ENCODE peak calls at places on chromosomes 3 and 15, in eight cellular contexts. U is tibial nerve, Z is pancreas, I is endothelial cell of umbilical vein, W is hepatocyte, N is spleen, B is vagina, M is heart left ventricle. K is an unnamed sample. For H3K4me1, the result is how much of the 10 kb centered on the place peaks cover.

GRCh38 chr3:156818890-156819289 is 7.3 kb upstream of the LEKR1 start:
- DNase-seq in Z (no peak), N (no peak), B (no peak), I (peak), U (no peak), M (no peak), W (peak), K (no peak)

GRCh38 chr3:181292984-181293383 is 303.4 kb upstream of the DNAJC19 start:
- DNase-seq in U (no peak), I (peak), B (no peak), M (no peak), Z (no peak), N (no peak), W (no peak), K (no peak)

GRCh38 chr15:88178631-88179030 is 77.9 kb downstream of the NTRK3 start:
- DNase-seq in N (no peak), W (no peak), Z (no peak), I (no peak), M (no peak), B (no peak), U (no peak), K (no peak)

GRCh38 chr3:162569314-162569713 is 1072.7 kb downstream of the OTOL1 start:
- DNase-seq in N (no peak), M (no peak), I (no peak), W (peak), U (no peak), B (no peak), Z (no peak), K (no peak)

GRCh38 chr15:68223171-68223570 is 6.4 kb downstream of the CLN6 start:
- DNase-seq in I (no peak), M (no peak), W (no peak), Z (no peak), B (no peak), N (no peak), U (no peak), K (no peak)

GRCh38 chr3:187989458-187990153 is 164.4 kb upstream of the LPP start:
- DNase-seq in N (no peak), M (no peak), Z (no peak), I (no peak), B (no peak), U (no peak), W (no peak), K (no peak)

GRCh38 chr3:23865595-23866396 is 51.0 kb downstream of the NKIRAS1 start:
- DNase-seq in B (no peak), M (no peak), I (peak), W (peak), U (no peak), N (no peak), Z (no peak), K (no peak)

GRCh38 chr15:85543741-85544155 is 163.3 kb downstream of the AKAP13 start:
- DNase-seq in M (peak), Z (peak), U (peak), W (peak), N (peak), B (no peak), I (peak), K (no peak)

GRCh38 chr15:59276225-59277178 is 69.9 kb downstream of the LDHAL6B start:
- DNase-seq in Z (no peak), M (no peak), I (no peak), B (no peak), W (peak), N (no peak), U (no peak), K (no peak)

GRCh38 chr15:83926116-83926515 is 272.2 kb downstream of the ADAMTSL3 start:
- DNase-seq in U (no peak), W (no peak), M (no peak), I (no peak), B (no peak), Z (no peak), N (no peak), K (no peak)

GRCh38 chr15:75112848-75113492 is 88.7 kb upstream of the C15orf39 start:
- DNase-seq in I (no peak), B (no peak), U (no peak), Z (no peak), M (no peak), N (no peak), W (no peak), K (no peak)

GRCh38 chr15:29571728-29572454 is 250.4 kb downstream of the TJP1 start:
- DNase-seq in Z (no peak), M (no peak), I (peak), W (peak), B (no peak), N (no peak), U (no peak), K (no peak)

GRCh38 chr3:36707623-36708409 is 56.5 kb downstream of the DCLK3 start:
- DNase-seq in B (no peak), U (no peak), Z (no peak), W (no peak), I (no peak), M (no peak), N (no peak), K (no peak)

GRCh38 chr3:65484964-65485363 is 553.8 kb downstream of the MAGI1 start:
- DNase-seq in U (no peak), I (no peak), M (no peak), W (no peak), Z (no peak), N (no peak), B (no peak), K (no peak)

GRCh38 chr15:64110945-64111678 is 15.3 kb downstream of the SNX1 start:
- DNase-seq in I (no peak), N (no peak), M (no peak), Z (no peak), W (no peak), B (no peak), U (no peak), K (no peak)

GRCh38 chr3:41301548-41301947 is 102.2 kb downstream of the CTNNB1 start:
- DNase-seq in U (no peak), M (no peak), B (no peak), I (no peak), N (no peak), Z (no peak), W (no peak), K (no peak)

GRCh38 chr3:105444725-105445124 is 78.0 kb downstream of the ALCAM start:
- DNase-seq in W (no peak), Z (no peak), M (no peak), I (no peak), N (no peak), U (no peak), B (no peak), K (no peak)

GRCh38 chr3:188432826-188433525 is 279.0 kb downstream of the LPP start:
- DNase-seq in B (no peak), N (no peak), M (no peak), I (peak), Z (no peak), U (no peak), W (peak), K (no peak)

GRCh38 chr3:75294124-75294523 is 370.0 kb upstream of the FRG2C start:
- DNase-seq in U (no peak), M (peak), B (no peak), Z (peak), I (no peak), N (no peak), W (peak), K (no peak)

GRCh38 chr3:103218146-103218545 is 783.3 kb downstream of the ZPLD1 start:
- DNase-seq in W (no peak), M (no peak), Z (no peak), N (no peak), B (no peak), I (no peak), U (no peak), K (no peak)

GRCh38 chr15:45919806-45920205 is 285.0 kb downstream of the SQOR start:
- DNase-seq in W (peak), N (no peak), I (peak), M (no peak), U (no peak), Z (no peak), B (no peak), K (no peak)

GRCh38 chr3:177330771-177331170 is 133.5 kb upstream of the TBL1XR1 start:
- DNase-seq in Z (no peak), B (no peak), N (no peak), U (no peak), M (no peak), W (no peak), I (no peak), K (no peak)

GRCh38 chr3:3618624-3619023 is 180.6 kb upstream of the LRRN1 start:
- DNase-seq in Z (no peak), N (no peak), M (no peak), B (no peak), W (no peak), U (no peak), I (no peak), K (no peak)

GRCh38 chr15:54789377-54789776 is 407.4 kb downstream of the RSL24D1 start:
- DNase-seq in N (no peak), B (no peak), U (no peak), Z (no peak), I (no peak), W (no peak), M (no peak), K (no peak)

GRCh38 chr3:59069838-59070237 is 20.0 kb upstream of the CFAP20DC start:
- DNase-seq in W (no peak), N (no peak), M (no peak), U (no peak), I (no peak), B (no peak), Z (no peak), K (no peak)

GRCh38 chr3:190577225-190577624 is 63.3 kb downstream of the IL1RAP start:
- DNase-seq in I (no peak), M (no peak), U (no peak), B (no peak), N (no peak), Z (no peak), W (no peak), K (no peak)

GRCh38 chr3:11423868-11424267 is 151.7 kb downstream of the ATG7 start:
- DNase-seq in W (no peak), B (no peak), N (no peak), U (no peak), I (no peak), M (no peak), Z (no peak), K (no peak)

GRCh38 chr15:37810381-37810780 is 124.1 kb upstream of the TMCO5A start:
- DNase-seq in I (no peak), Z (no peak), W (no peak), U (no peak), B (no peak), N (no peak), M (no peak), K (no peak)

GRCh38 chr15:62288361-62289017 is 123.4 kb upstream of the C2CD4B start:
- DNase-seq in M (no peak), N (no peak), W (no peak), B (no peak), U (no peak), Z (no peak), I (no peak), K (no peak)

GRCh38 chr15:62291262-62291661 is 126.2 kb upstream of the C2CD4B start:
- DNase-seq in B (no peak), U (no peak), M (no peak), W (no peak), I (no peak), Z (no peak), N (no peak), K (no peak)

GRCh38 chr15:62287066-62287857 is 122.2 kb upstream of the C2CD4B start:
- DNase-seq in M (no peak), Z (no peak), U (no peak), N (no peak), I (no peak), B (no peak), W (no peak), K (no peak)
- H3K27ac ChIP-seq in M (no peak), Z (no peak), U (no peak), N (no peak), I (no peak), B (no peak), W (no peak), K (no peak)

DNA sequence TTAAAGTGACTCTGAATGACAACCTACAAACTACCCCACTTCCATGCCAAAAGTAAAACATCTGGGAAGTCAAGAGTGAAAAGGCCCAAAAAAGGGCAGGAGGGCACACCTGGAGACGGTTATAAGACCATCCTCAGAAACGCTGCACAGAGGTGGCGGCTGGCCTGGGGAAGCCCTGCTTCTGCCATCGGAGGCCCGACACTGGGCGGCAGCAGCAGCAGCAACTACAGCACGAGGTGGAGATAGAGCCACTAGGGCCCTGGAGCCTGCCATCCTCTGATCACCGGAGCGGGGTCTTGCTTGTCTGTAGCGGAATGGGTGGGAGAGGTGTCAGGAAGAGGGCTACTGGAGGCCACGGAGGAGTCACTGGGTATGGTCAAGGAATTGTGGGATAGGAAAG is 283.3 kb downstream of the ADAMTS17 start:
- DNase-seq in I (no peak), U (no peak), N (no peak), W (no peak), B (no peak), Z (no peak), M (no peak), K (no peak)
- H3K4me3 ChIP-seq in I (no peak), U (no peak), N (no peak), W (no peak), B (no peak), Z (no peak), M (no peak), K (no peak)

DNA sequence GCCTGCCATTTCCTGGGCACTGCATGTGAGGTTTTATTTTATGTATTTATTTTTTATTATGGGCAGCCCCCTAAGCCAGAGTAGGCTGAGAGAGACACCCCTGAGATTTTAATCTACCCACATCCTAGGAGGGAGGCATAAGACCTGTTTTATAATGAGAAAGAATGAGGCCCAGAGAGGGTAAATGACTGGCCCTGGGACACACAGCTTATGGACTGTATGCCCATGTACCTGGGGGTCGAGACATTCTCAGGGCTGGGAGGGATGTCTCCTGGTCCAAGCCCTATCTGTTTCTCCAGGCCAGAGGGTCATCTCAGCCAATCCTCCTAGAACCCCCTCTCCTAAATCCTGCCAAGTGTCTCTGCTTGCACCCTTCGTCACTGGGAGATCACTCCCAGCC is 6.1 kb downstream of the PLXND1 start:
- DNase-seq in I (no peak), N (no peak), B (no peak), M (no peak), Z (no peak), U (no peak), W (no peak), K (no peak)
- H3K4me1 ChIP-seq in I (half or more), N (half or more), B (half or more), M (half or more), Z (under half), U (under half), W (under half), K (under half)

GRCh38 chr3:13600950-13601691 is 52.2 kb downstream of the FBLN2 start:
- DNase-seq in U (no peak), W (peak), B (no peak), Z (no peak), M (no peak), I (no peak), N (peak), K (no peak)

GRCh38 chr3:13598201-13598600 is 49.3 kb downstream of the FBLN2 start:
- DNase-seq in I (no peak), Z (no peak), M (no peak), U (no peak), B (no peak), W (no peak), N (peak), K (no peak)

GRCh38 chr3:13599887-13600450 is 51.0 kb downstream of the FBLN2 start:
- DNase-seq in B (no peak), M (no peak), W (no peak), N (peak), Z (no peak), U (no peak), I (no peak), K (no peak)

GRCh38 chr3:13598926-13599886 is 50.3 kb downstream of the FBLN2 start:
- DNase-seq in N (peak), M (no peak), B (no peak), W (no peak), I (no peak), U (no peak), Z (peak), K (no peak)

GRCh38 chr3:13601692-13602080 is 52.8 kb downstream of the FBLN2 start:
- DNase-seq in W (no peak), Z (no peak), U (no peak), I (no peak), B (no peak), N (no peak), M (no peak), K (no peak)
- H3K27ac ChIP-seq in W (no peak), Z (no peak), U (no peak), I (no peak), B (no peak), N (no peak), M (no peak), K (no peak)